ENCODE peak calls at places on chromosomes 3 and 15, in four cellular contexts. One of them, this sample, is unnamed. For H3K36me3, the result is how much of the 10 kb centered on the place peaks cover.

GRCh38 chr3:108202080-108202479 is 20.1 kb downstream of the IFT57 start:
- DNase-seq in heart right ventricle: no peak
- DNase-seq in CD8-positive, alpha-beta T cell: no peak
- DNase-seq in MM.1S: no peak
- DNase-seq in this sample: no peak

GRCh38 chr3:192957441-192957951 is 39.8 kb upstream of the MB21D2 start:
- DNase-seq in heart right ventricle: no peak
- DNase-seq in CD8-positive, alpha-beta T cell: no peak
- DNase-seq in MM.1S: no peak
- DNase-seq in this sample: no peak

GRCh38 chr3:135898774-135899173 is 66.8 kb upstream of the PPP2R3A start:
- DNase-seq in heart right ventricle: no peak
- DNase-seq in CD8-positive, alpha-beta T cell: no peak
- DNase-seq in MM.1S: no peak
- DNase-seq in this sample: no peak

GRCh38 chr3:56288258-56288657 is 180.0 kb downstream of the ERC2 start:
- DNase-seq in CD8-positive, alpha-beta T cell: no peak
- DNase-seq in heart right ventricle: no peak
- DNase-seq in MM.1S: no peak
- DNase-seq in this sample: no peak

GRCh38 chr3:102159810-102160451 is 274.9 kb upstream of the ZPLD1 start:
- DNase-seq in heart right ventricle: no peak
- DNase-seq in MM.1S: peak
- DNase-seq in CD8-positive, alpha-beta T cell: no peak
- DNase-seq in this sample: no peak

GRCh38 chr3:31377045-31377642 is 155.6 kb upstream of the STT3B start:
- DNase-seq in MM.1S: no peak
- DNase-seq in CD8-positive, alpha-beta T cell: no peak
- DNase-seq in heart right ventricle: no peak
- DNase-seq in this sample: no peak

GRCh38 chr15:100115711-100116090 is 226.1 kb downstream of the ADAMTS17 start:
- DNase-seq in CD8-positive, alpha-beta T cell: no peak
- DNase-seq in MM.1S: no peak
- DNase-seq in heart right ventricle: no peak
- DNase-seq in this sample: no peak

GRCh38 chr3:154970796-154971195 is 109.3 kb upstream of the MME start:
- DNase-seq in MM.1S: no peak
- DNase-seq in CD8-positive, alpha-beta T cell: no peak
- DNase-seq in heart right ventricle: no peak
- DNase-seq in this sample: no peak

GRCh38 chr3:108088146-108088545 is 2.7 kb downstream of the CD47 start:
- DNase-seq in CD8-positive, alpha-beta T cell: no peak
- DNase-seq in heart right ventricle: no peak
- DNase-seq in MM.1S: no peak
- DNase-seq in this sample: no peak

GRCh38 chr3:71219744-71220638 is 363.5 kb downstream of the FOXP1 start:
- DNase-seq in heart right ventricle: no peak
- DNase-seq in CD8-positive, alpha-beta T cell: peak
- DNase-seq in MM.1S: no peak
- DNase-seq in this sample: no peak

GRCh38 chr3:148075829-148076716 is 621.6 kb upstream of the AGTR1 start:
- DNase-seq in heart right ventricle: no peak
- DNase-seq in MM.1S: peak
- DNase-seq in CD8-positive, alpha-beta T cell: no peak
- DNase-seq in this sample: no peak
- H3K36me3 ChIP-seq in heart right ventricle: under half
- H3K36me3 ChIP-seq in MM.1S: under half
- H3K36me3 ChIP-seq in CD8-positive, alpha-beta T cell: under half
- H3K36me3 ChIP-seq in this sample: under half

GRCh38 chr15:52651868-52652267 is 27.3 kb downstream of the ATOSA start:
- DNase-seq in MM.1S: peak
- DNase-seq in CD8-positive, alpha-beta T cell: peak
- DNase-seq in heart right ventricle: peak
- DNase-seq in this sample: no peak

GRCh38 chr15:52649686-52650085 is 29.5 kb downstream of the ATOSA start:
- DNase-seq in heart right ventricle: no peak
- DNase-seq in MM.1S: peak
- DNase-seq in CD8-positive, alpha-beta T cell: no peak
- DNase-seq in this sample: no peak

GRCh38 chr15:52642386-52643361 is 36.5 kb downstream of the ATOSA start:
- DNase-seq in CD8-positive, alpha-beta T cell: no peak
- DNase-seq in MM.1S: peak
- DNase-seq in heart right ventricle: no peak
- DNase-seq in this sample: no peak

GRCh38 chr15:52651114-52651513 is 28.1 kb downstream of the ATOSA start:
- DNase-seq in CD8-positive, alpha-beta T cell: no peak
- DNase-seq in heart right ventricle: no peak
- DNase-seq in MM.1S: no peak
- DNase-seq in this sample: no peak

DNA sequence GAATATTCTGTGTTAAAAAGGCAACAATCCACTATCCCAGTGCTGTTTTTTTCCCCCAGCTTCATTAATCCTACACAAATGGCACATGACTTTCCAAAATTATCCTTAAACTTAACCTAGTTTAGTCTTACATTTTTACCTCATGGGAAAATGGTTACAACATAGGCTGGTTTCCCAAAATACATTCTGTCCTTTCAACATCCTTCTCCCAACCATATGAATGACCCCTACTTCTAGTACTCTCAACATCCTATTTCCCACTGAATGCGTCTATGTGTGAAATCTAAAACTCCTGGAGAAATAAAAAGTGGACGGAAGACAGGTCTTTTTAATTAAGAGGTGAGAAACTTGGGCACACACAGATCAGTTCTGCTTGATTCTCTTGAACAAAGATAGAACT is 33.3 kb downstream of the ATOSA start:
- DNase-seq in CD8-positive, alpha-beta T cell: no peak
- DNase-seq in heart right ventricle: no peak
- DNase-seq in MM.1S: no peak
- DNase-seq in this sample: no peak
- H3K36me3 ChIP-seq in CD8-positive, alpha-beta T cell: under half
- H3K36me3 ChIP-seq in heart right ventricle: under half
- H3K36me3 ChIP-seq in MM.1S: under half
- H3K36me3 ChIP-seq in this sample: under half

GRCh38 chr15:80382285-80382684 is 21.9 kb upstream of the ARNT2 start:
- DNase-seq in MM.1S: no peak
- DNase-seq in CD8-positive, alpha-beta T cell: no peak
- DNase-seq in heart right ventricle: no peak
- DNase-seq in this sample: no peak
- H3K36me3 ChIP-seq in MM.1S: under half
- H3K36me3 ChIP-seq in CD8-positive, alpha-beta T cell: under half
- H3K36me3 ChIP-seq in heart right ventricle: under half
- H3K36me3 ChIP-seq in this sample: under half

GRCh38 chr3:125025647-125026046 is 30.1 kb downstream of the HEG1 start:
- DNase-seq in CD8-positive, alpha-beta T cell: no peak
- DNase-seq in MM.1S: no peak
- DNase-seq in heart right ventricle: no peak
- DNase-seq in this sample: no peak
- H3K36me3 ChIP-seq in CD8-positive, alpha-beta T cell: under half
- H3K36me3 ChIP-seq in MM.1S: under half
- H3K36me3 ChIP-seq in heart right ventricle: half or more
- H3K36me3 ChIP-seq in this sample: under half

GRCh38 chr3:53240989-53241972 is 14.5 kb downstream of the TKT start:
- DNase-seq in CD8-positive, alpha-beta T cell: no peak
- DNase-seq in MM.1S: no peak
- DNase-seq in heart right ventricle: no peak
- DNase-seq in this sample: no peak

GRCh38 chr3:53243785-53244184 is 12.0 kb downstream of the TKT start:
- DNase-seq in CD8-positive, alpha-beta T cell: no peak
- DNase-seq in heart right ventricle: no peak
- DNase-seq in MM.1S: no peak
- DNase-seq in this sample: no peak

GRCh38 chr3:53242642-53243041 is 13.2 kb downstream of the TKT start:
- DNase-seq in MM.1S: no peak
- DNase-seq in CD8-positive, alpha-beta T cell: no peak
- DNase-seq in heart right ventricle: no peak
- DNase-seq in this sample: no peak

GRCh38 chr3:53243165-53243564 is 12.7 kb downstream of the TKT start:
- DNase-seq in MM.1S: no peak
- DNase-seq in CD8-positive, alpha-beta T cell: no peak
- DNase-seq in heart right ventricle: no peak
- DNase-seq in this sample: no peak

GRCh38 chr3:53242155-53242554 is 13.7 kb downstream of the TKT start:
- DNase-seq in MM.1S: no peak
- DNase-seq in heart right ventricle: no peak
- DNase-seq in CD8-positive, alpha-beta T cell: no peak
- DNase-seq in this sample: no peak
- H3K36me3 ChIP-seq in MM.1S: under half
- H3K36me3 ChIP-seq in heart right ventricle: half or more
- H3K36me3 ChIP-seq in CD8-positive, alpha-beta T cell: under half
- H3K36me3 ChIP-seq in this sample: under half

GRCh38 chr3:151362798-151363197 is 21.8 kb downstream of the P2RY12 start:
- DNase-seq in MM.1S: no peak
- DNase-seq in CD8-positive, alpha-beta T cell: no peak
- DNase-seq in heart right ventricle: no peak
- DNase-seq in this sample: no peak
- H3K36me3 ChIP-seq in MM.1S: under half
- H3K36me3 ChIP-seq in CD8-positive, alpha-beta T cell: under half
- H3K36me3 ChIP-seq in heart right ventricle: under half
- H3K36me3 ChIP-seq in this sample: under half

This sample was measured in CD8-positive, alpha-beta memory T cell.